ENCODE peak calls at places on chromosomes 7 and 10, in six cellular contexts. Z, M, J, F, L and T are unnamed samples.

GRCh38 chr7:522071-522937 is 2.7 kb upstream of the PDGFA start:
- DNase-seq in L (no peak), J (peak; percentile 83), F (no peak), Z (peak; percentile 45), M (no peak), T (no peak)

GRCh38 chr7:156160811-156161210 is 348.5 kb upstream of the SHH start:
- DNase-seq in Z (peak; percentile 39), M (no peak), J (no peak), L (no peak), F (no peak), T (no peak)

GRCh38 chr10:49395741-49396665 is at the start of gene DRGX:
- DNase-seq in M (no peak), F (no peak), Z (no peak), J (no peak), L (no peak), T (peak; percentile 27)

GRCh38 chr7:108455833-108456677 is at the start of gene NRCAM:
- DNase-seq in F (peak; percentile 78), Z (peak; percentile 76), L (peak; percentile 79), J (peak; percentile 58), M (no peak), T (peak; percentile 95)

GRCh38 chr10:46559231-46559671 is 2.8 kb upstream of the GPRIN2 start:
- DNase-seq in F (no peak), J (peak; percentile 58), M (no peak), Z (no peak), L (no peak), T (peak; percentile 5)

GRCh38 chr7:14691597-14692203 is 210.9 kb downstream of the DGKB start:
- DNase-seq in M (no peak), L (peak; percentile 14), F (peak; percentile 53), Z (no peak), J (peak; percentile 63), T (peak; percentile 45)

GRCh38 chr7:98165827-98166667 is 45.2 kb upstream of the BHLHA15 start:
- DNase-seq in M (no peak), Z (peak; percentile 48), F (peak; percentile 15), J (peak; percentile 78), L (peak; percentile 40), T (peak; percentile 65)

GRCh38 chr7:121931149-121931922 is 58.4 kb downstream of the PTPRZ1 start:
- DNase-seq in F (no peak), J (no peak), Z (no peak), M (no peak), L (peak; percentile 55), T (no peak)

GRCh38 chr10:129963831-129964501 is at the start of gene EBF3:
- DNase-seq in J (peak; percentile 96), M (peak; percentile 56), Z (peak; percentile 91), F (no peak), L (peak; percentile 84), T (peak; percentile 64)

GRCh38 chr10:124619195-124619594 is 125.0 kb downstream of the FAM53B start:
- DNase-seq in F (peak; percentile 86), Z (no peak), J (no peak), L (no peak), M (no peak), T (no peak)

GRCh38 chr7:121394709-121395140 is 1.4 kb downstream of the FAM3C start:
- DNase-seq in Z (no peak), M (no peak), L (no peak), J (no peak), F (no peak), T (no peak)

GRCh38 chr10:103054621-103055020 is 136.5 kb downstream of the CNNM2 start:
- DNase-seq in F (no peak), L (no peak), Z (no peak), J (no peak), M (no peak), T (no peak)

GRCh38 chr7:107856806-107857540 is 34.0 kb upstream of the DLD start:
- DNase-seq in F (no peak), L (no peak), M (no peak), J (no peak), Z (no peak), T (no peak)

GRCh38 chr10:68403701-68404100 is 3.4 kb downstream of the RUFY2 start:
- DNase-seq in M (no peak), L (no peak), J (no peak), Z (no peak), F (no peak), T (peak; percentile 77)

GRCh38 chr7:138667535-138667934 is 33.6 kb downstream of the SVOPL start:
- DNase-seq in F (no peak), M (no peak), L (no peak), J (no peak), Z (no peak), T (no peak)

GRCh38 chr10:34172936-34173533 is 642.1 kb downstream of the PARD3 start:
- DNase-seq in M (no peak), F (no peak), L (no peak), J (no peak), Z (no peak), T (no peak)

GRCh38 chr7:154409703-154410311 is 357.6 kb downstream of the DPP6 start:
- DNase-seq in L (no peak), F (no peak), Z (peak; percentile 24), J (no peak), M (no peak), T (no peak)

GRCh38 chr7:155558351-155558750 is 12.0 kb upstream of the CNPY1 start:
- DNase-seq in Z (no peak), L (no peak), J (no peak), M (no peak), F (no peak), T (no peak)

GRCh38 chr10:103712898-103713498 is 142.4 kb downstream of the SH3PXD2A start:
- DNase-seq in J (peak; percentile 86), L (peak; percentile 32), M (peak; percentile 21), Z (peak; percentile 88), F (peak; percentile 85), T (peak; percentile 78)

GRCh38 chr7:90625051-90625450 is 28.9 kb downstream of the CDK14 start:
- DNase-seq in Z (no peak), L (no peak), F (no peak), M (no peak), J (peak; percentile 51), T (no peak)

GRCh38 chr10:17782921-17783665 is 26.1 kb upstream of the MRC1 start:
- DNase-seq in Z (no peak), L (no peak), M (no peak), F (no peak), J (no peak), T (no peak)